ENCODE peak calls at places on chromosomes 12 and 14, in four cellular contexts. B is AG09309, N is endothelial cell, M is neural progenitor cell. E is an unnamed sample.

GRCh38 chr12:113007166-113007565 is 28.8 kb downstream of the OAS2 start:
- DNase-seq in B (peak), N (no peak), M (no peak), E (no peak)

GRCh38 chr12:752673-753400 is 458 bp downstream of the WNK1 start:
- DNase-seq in B (no peak), N (peak), M (peak), E (peak)

GRCh38 chr12:122190842-122191668 is 8.1 kb downstream of the LRRC43 start:
- DNase-seq in B (no peak), N (peak), M (peak), E (peak)

GRCh38 chr14:44966601-44967336 is 4.8 kb downstream of the TOGARAM1 start:
- DNase-seq in B (no peak), N (no peak), M (peak), E (no peak)

GRCh38 chr12:89524201-89525001 is at the start of gene GALNT4:
- DNase-seq in B (peak), N (peak), M (peak), E (peak)

GRCh38 chr12:91205791-91206190 is 23.2 kb upstream of the DCN start:
- DNase-seq in B (no peak), N (no peak), M (no peak), E (no peak)

GRCh38 chr12:1167784-1168183 is 176.8 kb downstream of the ERC1 start:
- DNase-seq in B (no peak), N (no peak), M (no peak), E (no peak)

GRCh38 chr12:102462803-102463499 is 17.4 kb downstream of the IGF1 start:
- DNase-seq in B (peak), N (no peak), M (no peak), E (no peak)

GRCh38 chr14:55398679-55399078 is 13.0 kb downstream of the ATG14 start:
- DNase-seq in B (peak), N (no peak), M (no peak), E (no peak)

GRCh38 chr12:100348657-100349454 is 8.0 kb upstream of the SLC17A8 start:
- DNase-seq in B (no peak), N (no peak), M (peak), E (no peak)

GRCh38 chr12:113230315-113231274 is 9.3 kb downstream of the TPCN1 start:
- DNase-seq in B (no peak), N (no peak), M (no peak), E (no peak)

GRCh38 chr12:114408881-114409795 is 3.2 kb upstream of the TBX5 start:
- DNase-seq in B (no peak), N (no peak), M (peak), E (peak)

GRCh38 chr14:69880051-69880487 is 853 bp downstream of the SMOC1 start:
- DNase-seq in B (no peak), N (peak), M (peak), E (peak)

GRCh38 chr14:62655161-62655560 is 390.1 kb downstream of the KCNH5 start:
- DNase-seq in B (no peak), N (no peak), M (peak), E (no peak)

GRCh38 chr14:74583689-74584434 is 28.2 kb downstream of the LTBP2 start:
- DNase-seq in B (no peak), N (no peak), M (no peak), E (no peak)

GRCh38 chr14:101876539-101876938 is 87.8 kb upstream of the DYNC1H1 start:
- DNase-seq in B (peak), N (no peak), M (no peak), E (no peak)

GRCh38 chr12:116423053-116423452 is 136.1 kb upstream of the MAP1LC3B2 start:
- DNase-seq in B (peak), N (no peak), M (no peak), E (no peak)

GRCh38 chr12:6444031-6444430 is 724 bp upstream of the CD27 start:
- DNase-seq in B (no peak), N (no peak), M (no peak), E (no peak)

GRCh38 chr12:53983580-53984572 is 1.1 kb upstream of the HOXC10 start:
- DNase-seq in B (no peak), N (no peak), M (no peak), E (no peak)

GRCh38 chr12:75994069-75994740 is 37.4 kb downstream of the PHLDA1 start:
- DNase-seq in B (no peak), N (no peak), M (no peak), E (no peak)

GRCh38 chr14:77130386-77130785 is 11.2 kb downstream of the ZDHHC22 start:
- DNase-seq in B (no peak), N (no peak), M (no peak), E (no peak)

GRCh38 chr12:122399592-122400373 is 22.7 kb downstream of the CLIP1 start:
- DNase-seq in B (peak), N (peak), M (peak), E (peak)

GRCh38 chr14:61928300-61928699 is 166.1 kb downstream of the SNAPC1 start:
- DNase-seq in B (no peak), N (no peak), M (no peak), E (no peak)

GRCh38 chr12:131454418-131455217 is 256.3 kb upstream of the SFSWAP start:
- DNase-seq in B (no peak), N (peak), M (peak), E (peak)

GRCh38 chr12:10941369-10941768 is 2.3 kb upstream of the TAS2R14 start:
- DNase-seq in B (no peak), N (no peak), M (no peak), E (no peak)

GRCh38 chr12:95859947-95860850 is 1.4 kb downstream of the SNRPF start:
- DNase-seq in B (no peak), N (no peak), M (no peak), E (no peak)

GRCh38 chr14:101451166-101451565 is 110.1 kb upstream of the DIO3 start:
- DNase-seq in B (no peak), N (no peak), M (no peak), E (no peak)

GRCh38 chr12:121295746-121296617 is 527 bp downstream of the CAMKK2 start:
- DNase-seq in B (no peak), N (peak), M (peak), E (peak)

GRCh38 chr14:99150236-99150635 is 121.8 kb downstream of the BCL11B start:
- DNase-seq in B (no peak), N (no peak), M (no peak), E (no peak)

GRCh38 chr12:122909442-122910288 is 13.7 kb upstream of the VPS37B start:
- DNase-seq in B (no peak), N (no peak), M (peak), E (no peak)

GRCh38 chr12:88834226-88834625 is 254.0 kb upstream of the KITLG start:
- DNase-seq in B (no peak), N (no peak), M (no peak), E (no peak)

GRCh38 chr12:101945361-101946232 is 68.2 kb downstream of the DRAM1 start:
- DNase-seq in B (no peak), N (no peak), M (no peak), E (peak)

GRCh38 chr14:100900837-100901390 is 2.6 kb downstream of the RTL1 start:
- DNase-seq in B (no peak), N (peak), M (peak), E (peak)

GRCh38 chr14:103362780-103363179 is 22.4 kb upstream of the MARK3 start:
- DNase-seq in B (no peak), N (no peak), M (no peak), E (no peak)

GRCh38 chr12:78540621-78541336 is 323.8 kb upstream of the SYT1 start:
- DNase-seq in B (no peak), N (no peak), M (no peak), E (no peak)

GRCh38 chr12:7154901-7155470 is 24.8 kb downstream of the CLSTN3 start:
- DNase-seq in B (no peak), N (no peak), M (no peak), E (no peak)

GRCh38 chr14:103246089-103246488 is 87.9 kb upstream of the EIF5 start:
- DNase-seq in B (no peak), N (no peak), M (no peak), E (no peak)

GRCh38 chr12:830111-830867 is 77.9 kb downstream of the WNK1 start:
- DNase-seq in B (no peak), N (no peak), M (no peak), E (no peak)

GRCh38 chr12:124332068-124332672 is 37.3 kb downstream of the RFLNA start:
- DNase-seq in B (no peak), N (peak), M (no peak), E (no peak)
- TF ChIP-seq CTCF in B (peak), N (peak), M (peak), E (peak)

DNA sequence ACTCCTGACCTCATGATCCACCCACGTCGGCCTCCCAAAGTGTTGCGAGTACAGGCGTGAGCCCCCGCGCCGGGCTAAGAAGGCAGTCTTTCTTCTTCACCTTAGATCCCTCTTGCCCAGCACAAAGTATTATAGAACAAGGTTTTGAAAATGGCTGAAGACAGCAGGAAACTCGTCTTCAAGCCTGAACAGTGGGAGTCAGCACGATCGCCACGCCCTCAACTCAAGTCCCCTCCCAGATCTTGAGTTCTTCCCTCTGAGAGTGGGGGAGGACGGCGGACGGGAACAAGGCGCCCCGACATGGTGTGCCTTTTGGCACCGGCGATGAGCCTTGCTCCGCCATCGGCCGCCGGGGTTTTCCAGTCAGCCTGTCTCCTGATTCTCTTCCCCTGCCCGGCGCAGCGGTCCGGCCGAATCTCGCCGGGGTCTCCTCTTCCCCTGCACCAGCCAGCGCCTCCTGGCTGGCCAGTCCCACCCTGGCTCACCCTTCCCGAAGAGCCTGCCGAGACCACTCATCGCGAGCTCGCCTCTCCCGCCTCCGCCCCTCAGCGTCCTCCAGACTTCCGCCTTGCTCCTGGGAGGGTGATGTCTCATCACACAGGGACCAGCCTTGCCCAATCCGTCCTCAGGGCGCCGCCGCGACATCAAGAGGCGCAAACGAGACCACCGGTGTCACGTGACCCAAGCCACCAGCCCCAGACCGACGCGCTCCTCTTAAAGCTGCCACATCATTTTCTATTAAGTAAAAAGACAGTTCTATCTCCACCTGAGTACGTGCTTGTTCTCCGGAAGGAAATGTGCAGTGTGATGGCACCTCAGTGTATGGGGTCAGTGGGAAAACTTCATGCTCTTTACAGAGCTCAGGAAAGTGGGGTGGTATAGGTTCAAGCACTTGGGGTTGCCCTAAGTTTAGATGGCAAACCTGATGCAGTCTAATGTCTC is at the start of gene CHMP4A:
- DNase-seq in B (peak), N (peak), M (peak), E (peak)
- TF ChIP-seq CTCF in B (peak), N (no peak), M (peak), E (no peak)

GRCh38 chr12:46676396-46676795 is 149.4 kb downstream of the SLC38A4 start:
- DNase-seq in B (no peak), N (no peak), M (no peak), E (no peak)

GRCh38 chr12:46676797-46677520 is 148.8 kb downstream of the SLC38A4 start:
- DNase-seq in B (no peak), N (no peak), M (no peak), E (no peak)

GRCh38 chr12:46679754-46680153 is 146.0 kb downstream of the SLC38A4 start:
- DNase-seq in B (no peak), N (no peak), M (no peak), E (no peak)

GRCh38 chr12:46678441-46678840 is 147.4 kb downstream of the SLC38A4 start:
- DNase-seq in B (no peak), N (no peak), M (no peak), E (no peak)

GRCh38 chr12:46677749-46678148 is 148.0 kb downstream of the SLC38A4 start:
- DNase-seq in B (no peak), N (no peak), M (no peak), E (no peak)
- TF ChIP-seq CTCF in B (peak), N (no peak), M (peak), E (no peak)

DNA sequence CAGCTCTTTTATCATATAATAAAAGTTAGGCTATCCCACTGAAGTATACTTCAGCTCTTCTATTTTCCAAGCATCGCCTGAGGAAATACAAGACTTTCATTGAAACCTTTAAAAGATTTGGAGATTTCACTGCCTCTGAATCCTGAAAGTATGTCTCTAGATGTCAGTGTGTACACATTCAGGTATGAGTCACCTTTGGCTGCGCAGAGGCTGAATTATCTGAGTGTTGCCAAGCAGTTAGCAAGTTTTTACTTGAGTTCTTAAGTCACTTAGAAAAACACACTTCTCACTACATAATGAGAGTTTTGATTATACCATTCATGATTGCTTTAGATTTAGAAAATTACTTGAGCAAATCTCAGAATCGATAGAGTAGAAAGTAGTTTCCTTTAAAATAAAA is 210.3 kb downstream of the TMTC2 start:
- DNase-seq in B (no peak), N (no peak), M (no peak), E (no peak)
- TF ChIP-seq CTCF in B (no peak), N (no peak), M (no peak), E (no peak)

DNA sequence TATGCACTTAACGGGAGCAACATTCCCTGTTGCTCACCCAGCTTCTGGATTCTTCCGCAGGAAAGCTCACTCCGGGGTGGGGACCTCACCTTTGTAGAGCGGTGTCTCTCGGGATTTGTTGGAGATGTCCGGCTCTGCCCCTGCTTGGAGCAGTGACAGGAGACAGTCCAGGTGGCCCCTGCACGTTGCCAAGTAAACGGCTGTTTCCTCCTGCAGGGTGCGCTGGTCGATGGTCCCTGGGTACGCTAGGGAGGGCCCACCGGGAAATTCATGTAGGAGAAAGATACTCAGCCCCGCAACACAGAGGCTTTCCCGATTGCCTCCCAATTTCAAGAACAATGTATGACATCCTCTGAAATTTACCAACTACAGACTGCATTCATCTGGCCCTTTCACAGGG is 23.1 kb downstream of the ASB2 start:
- DNase-seq in B (no peak), N (no peak), M (peak), E (no peak)
- TF ChIP-seq CTCF in B (no peak), N (no peak), M (peak), E (no peak)

GRCh38 chr12:51871918-51872688 is 15.8 kb upstream of the ANKRD33 start:
- DNase-seq in B (no peak), N (no peak), M (peak), E (peak)

GRCh38 chr12:51872689-51872981 is 15.3 kb upstream of the ANKRD33 start:
- DNase-seq in B (no peak), N (no peak), M (no peak), E (no peak)

GRCh38 chr12:51869490-51869865 is 18.4 kb upstream of the ANKRD33 start:
- DNase-seq in B (no peak), N (no peak), M (peak), E (no peak)

GRCh38 chr12:51869931-51870330 is 18.0 kb upstream of the ANKRD33 start:
- DNase-seq in B (no peak), N (no peak), M (no peak), E (no peak)

DNA sequence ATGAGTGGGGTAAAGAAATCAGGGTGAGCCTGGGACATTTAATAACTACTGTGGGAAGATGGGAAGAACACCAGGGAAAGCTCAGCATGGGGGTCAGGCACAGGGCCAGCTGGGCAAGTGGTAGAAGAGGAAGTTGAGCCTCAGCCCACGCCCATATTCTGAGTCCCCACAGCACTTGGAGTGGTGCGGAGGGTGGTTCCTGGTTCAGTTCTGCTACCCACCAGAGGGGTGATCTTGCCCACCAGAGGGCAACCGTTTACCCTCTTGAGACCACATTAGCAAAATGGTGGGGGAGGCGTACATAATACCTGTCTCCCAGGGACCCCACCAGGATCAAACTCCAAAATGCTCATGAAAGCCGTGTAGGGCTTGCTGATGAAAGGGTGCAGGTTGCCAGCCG is 16.8 kb upstream of the ANKRD33 start:
- DNase-seq in B (no peak), N (no peak), M (no peak), E (no peak)
- TF ChIP-seq CTCF in B (no peak), N (no peak), M (no peak), E (no peak)

GRCh38 chr12:68229956-68230355 is 4.3 kb upstream of the IL26 start:
- DNase-seq in B (no peak), N (no peak), M (no peak), E (no peak)

GRCh38 chr12:68233498-68233897 is 7.9 kb upstream of the IL26 start:
- DNase-seq in B (no peak), N (no peak), M (peak), E (no peak)

GRCh38 chr12:68231707-68232106 is 6.1 kb upstream of the IL26 start:
- DNase-seq in B (no peak), N (no peak), M (no peak), E (no peak)

GRCh38 chr12:68234140-68234539 is 8.5 kb upstream of the IL26 start:
- DNase-seq in B (no peak), N (no peak), M (no peak), E (no peak)

GRCh38 chr12:68231229-68231628 is 5.6 kb upstream of the IL26 start:
- DNase-seq in B (no peak), N (no peak), M (no peak), E (no peak)
- TF ChIP-seq CTCF in B (no peak), N (no peak), M (no peak), E (no peak)